ENCODE peak calls at places on chromosomes 12 and 14, in ten cellular contexts. One of them, this sample, is unnamed.

GRCh38 chr14:50347521-50347920 is 35.4 kb downstream of the DMAC2L start:
- DNase-seq in breast epithelium: no peak
- DNase-seq in K562: peak; percentile 40
- DNase-seq in esophagus squamous epithelium: no peak
- DNase-seq in neural progenitor cell: no peak
- DNase-seq in transverse colon: no peak
- DNase-seq in lower lobe of right lung: no peak
- DNase-seq in stomach: no peak
- DNase-seq in psoas muscle: no peak
- DNase-seq in left ventricle myocardium inferior: no peak
- DNase-seq in this sample: no peak

GRCh38 chr12:10304161-10304574 is 3.5 kb upstream of the KLRD1 start:
- DNase-seq in breast epithelium: no peak
- DNase-seq in K562: no peak
- DNase-seq in esophagus squamous epithelium: no peak
- DNase-seq in neural progenitor cell: no peak
- DNase-seq in transverse colon: no peak
- DNase-seq in lower lobe of right lung: no peak
- DNase-seq in stomach: no peak
- DNase-seq in psoas muscle: no peak
- DNase-seq in left ventricle myocardium inferior: no peak
- DNase-seq in this sample: no peak

GRCh38 chr14:86532219-86532618 is 1002.3 kb downstream of the FLRT2 start:
- DNase-seq in breast epithelium: no peak
- DNase-seq in K562: no peak
- DNase-seq in esophagus squamous epithelium: no peak
- DNase-seq in neural progenitor cell: no peak
- DNase-seq in transverse colon: no peak
- DNase-seq in lower lobe of right lung: no peak
- DNase-seq in stomach: peak; percentile 56
- DNase-seq in psoas muscle: no peak
- DNase-seq in left ventricle myocardium inferior: no peak
- DNase-seq in this sample: no peak

GRCh38 chr12:14950421-14950820 is 11.0 kb downstream of the ARHGDIB start:
- DNase-seq in breast epithelium: no peak
- DNase-seq in K562: no peak
- DNase-seq in esophagus squamous epithelium: no peak
- DNase-seq in neural progenitor cell: peak; percentile 9
- DNase-seq in transverse colon: no peak
- DNase-seq in lower lobe of right lung: no peak
- DNase-seq in stomach: no peak
- DNase-seq in psoas muscle: no peak
- DNase-seq in left ventricle myocardium inferior: no peak
- DNase-seq in this sample: no peak

GRCh38 chr12:54993181-54993835 is 8.7 kb upstream of the TESPA1 start:
- DNase-seq in breast epithelium: no peak
- DNase-seq in K562: peak; percentile 67
- DNase-seq in esophagus squamous epithelium: no peak
- DNase-seq in neural progenitor cell: peak; percentile 80
- DNase-seq in transverse colon: peak; percentile 36
- DNase-seq in lower lobe of right lung: no peak
- DNase-seq in stomach: peak; percentile 42
- DNase-seq in psoas muscle: no peak
- DNase-seq in left ventricle myocardium inferior: no peak
- DNase-seq in this sample: peak; percentile 34

GRCh38 chr14:53412819-53413664 is 259.9 kb upstream of the DDHD1 start:
- DNase-seq in breast epithelium: no peak
- DNase-seq in K562: no peak
- DNase-seq in esophagus squamous epithelium: no peak
- DNase-seq in neural progenitor cell: peak; percentile 49
- DNase-seq in transverse colon: no peak
- DNase-seq in lower lobe of right lung: no peak
- DNase-seq in stomach: no peak
- DNase-seq in psoas muscle: no peak
- DNase-seq in left ventricle myocardium inferior: no peak
- DNase-seq in this sample: no peak

GRCh38 chr12:131872154-131873046 is 22.0 kb upstream of the ULK1 start:
- DNase-seq in breast epithelium: peak; percentile 76
- DNase-seq in K562: no peak
- DNase-seq in esophagus squamous epithelium: no peak
- DNase-seq in neural progenitor cell: no peak
- DNase-seq in transverse colon: no peak
- DNase-seq in lower lobe of right lung: no peak
- DNase-seq in stomach: no peak
- DNase-seq in psoas muscle: no peak
- DNase-seq in left ventricle myocardium inferior: no peak
- DNase-seq in this sample: no peak

GRCh38 chr14:26401170-26401968 is 196.5 kb downstream of the NOVA1 start:
- DNase-seq in breast epithelium: no peak
- DNase-seq in K562: no peak
- DNase-seq in esophagus squamous epithelium: no peak
- DNase-seq in neural progenitor cell: no peak
- DNase-seq in transverse colon: no peak
- DNase-seq in lower lobe of right lung: no peak
- DNase-seq in stomach: no peak
- DNase-seq in psoas muscle: no peak
- DNase-seq in left ventricle myocardium inferior: no peak
- DNase-seq in this sample: no peak

GRCh38 chr14:73786942-73787759 is 64.5 kb upstream of the PTGR2 start:
- DNase-seq in breast epithelium: peak; percentile 46
- DNase-seq in K562: peak; percentile 72
- DNase-seq in esophagus squamous epithelium: no peak
- DNase-seq in neural progenitor cell: peak; percentile 83
- DNase-seq in transverse colon: peak; percentile 76
- DNase-seq in lower lobe of right lung: peak; percentile 82
- DNase-seq in stomach: peak; percentile 75
- DNase-seq in psoas muscle: peak; percentile 86
- DNase-seq in left ventricle myocardium inferior: peak; percentile 78
- DNase-seq in this sample: peak; percentile 48

GRCh38 chr12:119710374-119710773 is 42.4 kb downstream of the PRKAB1 start:
- DNase-seq in breast epithelium: no peak
- DNase-seq in K562: no peak
- DNase-seq in esophagus squamous epithelium: no peak
- DNase-seq in neural progenitor cell: no peak
- DNase-seq in transverse colon: no peak
- DNase-seq in lower lobe of right lung: peak; percentile 75
- DNase-seq in stomach: peak; percentile 82
- DNase-seq in psoas muscle: no peak
- DNase-seq in left ventricle myocardium inferior: no peak
- DNase-seq in this sample: no peak

GRCh38 chr14:23435540-23436326 is at the start of gene MYH7:
- DNase-seq in breast epithelium: peak; percentile 7
- DNase-seq in K562: no peak
- DNase-seq in esophagus squamous epithelium: no peak
- DNase-seq in neural progenitor cell: peak; percentile 39
- DNase-seq in transverse colon: peak; percentile 2
- DNase-seq in lower lobe of right lung: no peak
- DNase-seq in stomach: no peak
- DNase-seq in psoas muscle: no peak
- DNase-seq in left ventricle myocardium inferior: peak; percentile 75
- DNase-seq in this sample: no peak

GRCh38 chr12:107145397-107145796 is 52.0 kb upstream of the CRY1 start:
- DNase-seq in breast epithelium: no peak
- DNase-seq in K562: no peak
- DNase-seq in esophagus squamous epithelium: no peak
- DNase-seq in neural progenitor cell: no peak
- DNase-seq in transverse colon: no peak
- DNase-seq in lower lobe of right lung: no peak
- DNase-seq in stomach: no peak
- DNase-seq in psoas muscle: no peak
- DNase-seq in left ventricle myocardium inferior: no peak
- DNase-seq in this sample: no peak

GRCh38 chr12:132471858-132472255 is 18.1 kb upstream of the FBRSL1 start:
- DNase-seq in breast epithelium: no peak
- DNase-seq in K562: no peak
- DNase-seq in esophagus squamous epithelium: no peak
- DNase-seq in neural progenitor cell: no peak
- DNase-seq in transverse colon: no peak
- DNase-seq in lower lobe of right lung: no peak
- DNase-seq in stomach: no peak
- DNase-seq in psoas muscle: peak; percentile 34
- DNase-seq in left ventricle myocardium inferior: no peak
- DNase-seq in this sample: no peak

DNA sequence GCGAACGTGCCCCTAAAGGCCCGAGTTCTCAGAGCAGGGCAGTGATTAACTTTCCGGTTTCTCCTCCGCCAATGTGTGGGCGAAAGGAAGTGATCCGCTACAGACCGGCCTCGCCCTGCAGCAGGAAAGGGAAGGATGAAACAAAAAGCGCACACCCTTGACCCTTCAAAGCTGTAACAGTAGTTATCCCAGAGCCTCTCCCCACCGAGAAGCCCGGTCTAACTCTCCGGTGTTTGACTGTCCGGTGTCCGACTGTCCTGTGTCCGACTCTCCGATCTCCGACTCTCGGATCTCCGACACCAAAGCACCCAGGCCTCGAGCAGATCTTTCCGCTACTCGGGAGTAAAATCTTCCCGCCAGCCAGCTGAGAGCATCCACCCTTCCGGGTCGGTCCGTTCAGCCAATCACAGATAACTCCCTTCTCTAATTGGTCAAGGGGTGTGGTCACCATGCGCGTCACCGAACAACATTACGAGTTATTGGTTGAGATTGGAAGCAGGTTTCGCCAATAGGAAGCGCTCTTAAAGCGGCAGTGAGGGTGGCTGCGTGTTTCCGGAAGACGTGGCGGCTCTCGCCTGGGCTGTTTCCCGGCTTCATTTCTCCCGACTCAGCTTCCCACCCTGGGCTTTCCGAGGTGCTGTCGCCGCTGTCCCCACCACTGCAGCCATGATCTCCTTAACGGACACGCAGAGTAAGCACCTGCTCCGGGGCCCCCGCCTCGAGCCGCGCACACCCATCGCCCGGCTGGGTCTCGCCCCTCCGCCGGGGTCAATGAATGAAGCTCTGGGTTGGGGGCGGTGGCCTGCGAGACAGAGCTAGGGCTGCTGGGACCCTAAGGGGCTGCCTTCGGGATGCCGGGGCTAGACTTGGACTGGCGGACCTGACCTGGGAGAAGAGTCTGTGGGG is at the start of the genes GOLT1B and RECQL:
- DNase-seq in breast epithelium: peak; percentile 96
- DNase-seq in K562: peak; percentile 89
- DNase-seq in esophagus squamous epithelium: peak; percentile 75
- DNase-seq in neural progenitor cell: peak; percentile 97
- DNase-seq in transverse colon: peak; percentile 95
- DNase-seq in lower lobe of right lung: peak; percentile 92
- DNase-seq in stomach: peak; percentile 93
- DNase-seq in psoas muscle: peak; percentile 93
- DNase-seq in left ventricle myocardium inferior: peak; percentile 91
- DNase-seq in this sample: peak; percentile 90
- TF ChIP-seq CTCF in breast epithelium: no peak
- TF ChIP-seq CTCF in K562: no peak
- TF ChIP-seq CTCF in esophagus squamous epithelium: no peak
- TF ChIP-seq CTCF in neural progenitor cell: no peak
- TF ChIP-seq CTCF in transverse colon: no peak
- TF ChIP-seq CTCF in lower lobe of right lung: no peak
- TF ChIP-seq CTCF in stomach: no peak
- TF ChIP-seq CTCF in psoas muscle: no peak
- TF ChIP-seq CTCF in left ventricle myocardium inferior: no peak
- TF ChIP-seq CTCF in this sample: no peak

GRCh38 chr14:55604467-55604866 is 24.5 kb downstream of the KTN1 start:
- DNase-seq in breast epithelium: no peak
- DNase-seq in K562: no peak
- DNase-seq in esophagus squamous epithelium: no peak
- DNase-seq in neural progenitor cell: no peak
- DNase-seq in transverse colon: no peak
- DNase-seq in lower lobe of right lung: no peak
- DNase-seq in stomach: no peak
- DNase-seq in psoas muscle: no peak
- DNase-seq in left ventricle myocardium inferior: no peak
- DNase-seq in this sample: no peak
- H3K27ac ChIP-seq in breast epithelium: no peak overlapping the region
- H3K27ac ChIP-seq in K562: no peak overlapping the region
- H3K27ac ChIP-seq in esophagus squamous epithelium: no peak overlapping the region
- H3K27ac ChIP-seq in neural progenitor cell: peak overlapping the region; percentile 49
- H3K27ac ChIP-seq in transverse colon: no peak overlapping the region
- H3K27ac ChIP-seq in lower lobe of right lung: no peak overlapping the region
- H3K27ac ChIP-seq in stomach: no peak overlapping the region
- H3K27ac ChIP-seq in psoas muscle: peak overlapping the region; percentile 67
- H3K27ac ChIP-seq in left ventricle myocardium inferior: peak overlapping the region; percentile 29
- H3K27ac ChIP-seq in this sample: no peak overlapping the region

GRCh38 chr12:57238854-57239554 is 9.5 kb downstream of the SHMT2 start:
- DNase-seq in breast epithelium: peak; percentile 69
- DNase-seq in K562: peak; percentile 90
- DNase-seq in esophagus squamous epithelium: no peak
- DNase-seq in neural progenitor cell: peak; percentile 94
- DNase-seq in transverse colon: peak; percentile 90
- DNase-seq in lower lobe of right lung: peak; percentile 91
- DNase-seq in stomach: peak; percentile 89
- DNase-seq in psoas muscle: peak; percentile 95
- DNase-seq in left ventricle myocardium inferior: peak; percentile 88
- DNase-seq in this sample: peak; percentile 84
- H3K27me3 ChIP-seq in breast epithelium: peaks cover 38% of the 10 kb centered on the region
- H3K27me3 ChIP-seq in K562: peaks cover 23% of the 10 kb centered on the region
- H3K27me3 ChIP-seq in esophagus squamous epithelium: peaks cover 41% of the 10 kb centered on the region
- H3K27me3 ChIP-seq in neural progenitor cell: peaks cover 93% of the 10 kb centered on the region
- H3K27me3 ChIP-seq in transverse colon: peaks cover 88% of the 10 kb centered on the region
- H3K27me3 ChIP-seq in lower lobe of right lung: peaks cover 82% of the 10 kb centered on the region
- H3K27me3 ChIP-seq in stomach: peaks cover 22% of the 10 kb centered on the region
- H3K27me3 ChIP-seq in psoas muscle: no peaks in the 10 kb centered on the region
- H3K27me3 ChIP-seq in left ventricle myocardium inferior: peaks cover 93% of the 10 kb centered on the region
- H3K27me3 ChIP-seq in this sample: peaks cover 63% of the 10 kb centered on the region

GRCh38 chr12:127148318-127148717 is 1118.7 kb upstream of the TMEM132C start:
- DNase-seq in breast epithelium: no peak
- DNase-seq in K562: no peak
- DNase-seq in esophagus squamous epithelium: no peak
- DNase-seq in neural progenitor cell: no peak
- DNase-seq in transverse colon: no peak
- DNase-seq in lower lobe of right lung: no peak
- DNase-seq in stomach: no peak
- DNase-seq in psoas muscle: no peak
- DNase-seq in left ventricle myocardium inferior: no peak
- DNase-seq in this sample: no peak

GRCh38 chr12:127147724-127148123 is 1119.2 kb upstream of the TMEM132C start:
- DNase-seq in breast epithelium: no peak
- DNase-seq in K562: no peak
- DNase-seq in esophagus squamous epithelium: no peak
- DNase-seq in neural progenitor cell: no peak
- DNase-seq in transverse colon: no peak
- DNase-seq in lower lobe of right lung: no peak
- DNase-seq in stomach: no peak
- DNase-seq in psoas muscle: no peak
- DNase-seq in left ventricle myocardium inferior: no peak
- DNase-seq in this sample: no peak

GRCh38 chr12:127150028-127150427 is 1116.9 kb upstream of the TMEM132C start:
- DNase-seq in breast epithelium: no peak
- DNase-seq in K562: no peak
- DNase-seq in esophagus squamous epithelium: no peak
- DNase-seq in neural progenitor cell: no peak
- DNase-seq in transverse colon: no peak
- DNase-seq in lower lobe of right lung: no peak
- DNase-seq in stomach: no peak
- DNase-seq in psoas muscle: no peak
- DNase-seq in left ventricle myocardium inferior: no peak
- DNase-seq in this sample: no peak

GRCh38 chr12:127149226-127149964 is 1117.6 kb upstream of the TMEM132C start:
- DNase-seq in breast epithelium: no peak
- DNase-seq in K562: no peak
- DNase-seq in esophagus squamous epithelium: no peak
- DNase-seq in neural progenitor cell: no peak
- DNase-seq in transverse colon: no peak
- DNase-seq in lower lobe of right lung: no peak
- DNase-seq in stomach: no peak
- DNase-seq in psoas muscle: no peak
- DNase-seq in left ventricle myocardium inferior: no peak
- DNase-seq in this sample: no peak

GRCh38 chr12:127150479-127150878 is 1116.5 kb upstream of the TMEM132C start:
- DNase-seq in breast epithelium: no peak
- DNase-seq in K562: no peak
- DNase-seq in esophagus squamous epithelium: no peak
- DNase-seq in neural progenitor cell: no peak
- DNase-seq in transverse colon: no peak
- DNase-seq in lower lobe of right lung: no peak
- DNase-seq in stomach: no peak
- DNase-seq in psoas muscle: no peak
- DNase-seq in left ventricle myocardium inferior: no peak
- DNase-seq in this sample: no peak
- TF ChIP-seq CTCF in breast epithelium: no peak
- TF ChIP-seq CTCF in K562: peak; percentile 10
- TF ChIP-seq CTCF in esophagus squamous epithelium: no peak
- TF ChIP-seq CTCF in neural progenitor cell: no peak
- TF ChIP-seq CTCF in transverse colon: no peak
- TF ChIP-seq CTCF in lower lobe of right lung: no peak
- TF ChIP-seq CTCF in stomach: no peak
- TF ChIP-seq CTCF in psoas muscle: no peak
- TF ChIP-seq CTCF in left ventricle myocardium inferior: no peak
- TF ChIP-seq CTCF in this sample: no peak

This sample was measured in CD4-positive, alpha-beta T cell.